ENCODE peak calls at places on chromosome 22, in seven cellular contexts. Z is K562, J is A549, M is HepG2, O is H1, V is IMR-90, R is GM12878. I is an unnamed sample.

GRCh38 chr22:34709641-34710040 is 356.3 kb upstream of the ISX start:
- DNase-seq in J (no peak), M (no peak), R (no peak), Z (no peak), V (no peak), O (no peak), I (no peak)

GRCh38 chr22:21067075-21067900 is 21.5 kb downstream of the LRRC74B start:
- DNase-seq in O (no peak), Z (no peak), J (no peak), V (no peak), M (no peak), R (no peak), I (no peak)

GRCh38 chr22:50417544-50417943 is 57.3 kb downstream of the SBF1 start:
- DNase-seq in Z (no peak), J (no peak), V (peak; percentile 15), O (no peak), M (no peak), R (no peak), I (no peak)

GRCh38 chr22:32518848-32519247 is 44.2 kb downstream of the FBXO7 start:
- DNase-seq in J (peak; percentile 25), V (no peak), Z (peak; percentile 25), O (no peak), M (no peak), R (no peak), I (peak; percentile 15)

GRCh38 chr22:30250713-30251267 is 4.2 kb upstream of the LIF start:
- DNase-seq in J (peak; percentile 75), V (peak; percentile 86), M (no peak), Z (no peak), O (no peak), R (no peak), I (no peak)

GRCh38 chr22:26416670-26417270 is 12.3 kb upstream of the ASPHD2 start:
- DNase-seq in Z (no peak), O (peak; percentile 54), M (no peak), J (no peak), V (peak; percentile 73), R (no peak), I (no peak)

GRCh38 chr22:37228106-37229011 is 15.7 kb downstream of the RAC2 start:
- DNase-seq in M (no peak), V (peak; percentile 27), J (no peak), R (no peak), Z (no peak), O (no peak), I (peak; percentile 37)

GRCh38 chr22:27347951-27348350 is 453.6 kb downstream of the MN1 start:
- DNase-seq in Z (no peak), O (no peak), M (no peak), J (no peak), R (no peak), V (no peak), I (no peak)

GRCh38 chr22:24483966-24484545 is 11.1 kb upstream of the UPB1 start:
- DNase-seq in M (no peak), R (no peak), V (peak; percentile 13), O (no peak), Z (no peak), J (no peak), I (no peak)

GRCh38 chr22:48589901-48590300 is 1237.8 kb downstream of the BRD1 start:
- DNase-seq in M (no peak), R (no peak), Z (no peak), V (no peak), O (no peak), J (no peak), I (no peak)

GRCh38 chr22:20155330-20156041 is 4.6 kb upstream of the CCDC188 start:
- DNase-seq in V (no peak), O (no peak), Z (peak; percentile 80), J (no peak), R (no peak), M (peak; percentile 19), I (no peak)

GRCh38 chr22:47049078-47049609 is 286.7 kb downstream of the TBC1D22A start:
- DNase-seq in O (no peak), V (no peak), J (no peak), Z (no peak), R (no peak), M (no peak), I (no peak)

GRCh38 chr22:33923660-33924246 is 3.5 kb upstream of the LARGE1 start:
- DNase-seq in O (peak; percentile 76), R (no peak), Z (peak; percentile 28), J (peak; percentile 74), V (peak; percentile 74), M (peak; percentile 67), I (peak; percentile 27)

GRCh38 chr22:50061141-50061823 is 3.2 kb upstream of the TTLL8 start:
- DNase-seq in V (no peak), J (no peak), R (no peak), Z (no peak), O (no peak), M (no peak), I (no peak)

GRCh38 chr22:19745155-19746133 is 15.1 kb upstream of the TBX1 start:
- DNase-seq in Z (peak; percentile 56), O (no peak), R (no peak), V (no peak), J (no peak), M (no peak), I (no peak)

GRCh38 chr22:27874185-27874584 is 44.9 kb downstream of the PITPNB start:
- DNase-seq in M (no peak), Z (no peak), O (no peak), V (no peak), J (no peak), R (no peak), I (no peak)

GRCh38 chr22:36702832-36703210 is 731 bp downstream of the CACNG2 start:
- DNase-seq in V (no peak), O (no peak), M (no peak), J (no peak), R (no peak), Z (no peak), I (no peak)

GRCh38 chr22:36208162-36208765 is 6.7 kb upstream of the APOL4 start:
- DNase-seq in V (no peak), R (no peak), O (no peak), Z (no peak), J (no peak), M (no peak), I (no peak)

GRCh38 chr22:41576877-41577276 is 12.8 kb downstream of the PMM1 start:
- DNase-seq in Z (peak; percentile 62), V (peak; percentile 52), J (peak; percentile 72), O (peak; percentile 85), M (peak; percentile 82), R (no peak), I (peak; percentile 35)

GRCh38 chr22:40593460-40594273 is 42.9 kb downstream of the MRTFA start:
- DNase-seq in Z (no peak), R (peak; percentile 68), V (no peak), M (peak; percentile 25), J (no peak), O (no peak), I (no peak)

GRCh38 chr22:31345331-31346254 is 553 bp downstream of the PATZ1 start:
- DNase-seq in Z (peak; percentile 92), J (peak; percentile 79), M (peak; percentile 70), V (peak; percentile 83), R (peak; percentile 39), O (peak; percentile 91), I (peak; percentile 68)

GRCh38 chr22:22384267-22384666 is 124.3 kb downstream of the ZNF280B start:
- DNase-seq in J (no peak), R (no peak), Z (no peak), V (no peak), M (no peak), O (no peak), I (no peak)

GRCh38 chr22:22378446-22379415 is 129.8 kb downstream of the ZNF280B start:
- DNase-seq in J (no peak), M (no peak), O (no peak), Z (peak; percentile 45), R (no peak), V (no peak), I (no peak)

GRCh38 chr22:22377335-22377734 is 131.2 kb downstream of the ZNF280B start:
- DNase-seq in O (no peak), V (no peak), M (no peak), J (no peak), Z (peak; percentile 33), R (no peak), I (no peak)

GRCh38 chr22:22376352-22376706 is 131.7 kb downstream of the VPREB1 start:
- DNase-seq in V (no peak), Z (no peak), M (no peak), R (no peak), O (no peak), J (no peak), I (no peak)

GRCh38 chr22:22380098-22381030 is 128.2 kb downstream of the ZNF280B start:
- DNase-seq in J (no peak), O (peak; percentile 82), V (no peak), R (no peak), Z (peak; percentile 88), M (no peak), I (no peak)
- H3K4me2 ChIP-seq in J (no peak overlapping the region), O (no peak overlapping the region), V (no peak overlapping the region), R (no peak overlapping the region), Z (no peak overlapping the region), M (no peak overlapping the region), I (no peak overlapping the region)

GRCh38 chr22:29044657-29045176 is 16.9 kb downstream of the C22orf31 start:
- DNase-seq in V (peak; percentile 87), O (no peak), J (no peak), R (no peak), M (peak; percentile 51), Z (no peak), I (no peak)
- H3K4me3 ChIP-seq in V (no peak overlapping the region), O (no peak overlapping the region), J (peak overlapping the region; percentile 17), R (no peak overlapping the region), M (no peak overlapping the region), Z (no peak overlapping the region), I (no peak overlapping the region)

DNA sequence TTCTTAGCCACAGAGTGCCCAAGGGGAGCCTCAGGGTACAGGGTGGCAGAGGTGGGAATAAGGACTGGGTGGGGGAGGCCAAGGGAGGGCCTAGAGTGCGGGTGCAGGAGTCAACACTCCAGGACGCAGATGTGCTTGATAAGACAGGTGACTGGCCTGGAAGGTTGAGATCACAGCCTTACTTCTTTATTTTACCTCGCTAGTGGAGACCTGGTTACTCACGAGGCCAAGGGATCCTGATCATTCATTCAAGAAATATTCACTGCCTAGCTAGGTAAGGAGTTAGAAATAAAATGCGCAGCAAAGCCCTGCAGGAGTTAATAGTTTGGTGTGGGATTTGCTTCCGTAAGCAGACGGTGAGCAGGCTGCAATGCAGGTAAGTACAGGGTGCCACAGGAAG is 13.2 kb upstream of the PEX26 start:
- DNase-seq in Z (no peak), M (no peak), J (no peak), O (no peak), R (no peak), V (no peak), I (no peak)
- TF ChIP-seq CEBPB in Z (no peak), M (no peak), J (no peak), O (no peak), R (no peak), V (no peak), I (no peak)

DNA sequence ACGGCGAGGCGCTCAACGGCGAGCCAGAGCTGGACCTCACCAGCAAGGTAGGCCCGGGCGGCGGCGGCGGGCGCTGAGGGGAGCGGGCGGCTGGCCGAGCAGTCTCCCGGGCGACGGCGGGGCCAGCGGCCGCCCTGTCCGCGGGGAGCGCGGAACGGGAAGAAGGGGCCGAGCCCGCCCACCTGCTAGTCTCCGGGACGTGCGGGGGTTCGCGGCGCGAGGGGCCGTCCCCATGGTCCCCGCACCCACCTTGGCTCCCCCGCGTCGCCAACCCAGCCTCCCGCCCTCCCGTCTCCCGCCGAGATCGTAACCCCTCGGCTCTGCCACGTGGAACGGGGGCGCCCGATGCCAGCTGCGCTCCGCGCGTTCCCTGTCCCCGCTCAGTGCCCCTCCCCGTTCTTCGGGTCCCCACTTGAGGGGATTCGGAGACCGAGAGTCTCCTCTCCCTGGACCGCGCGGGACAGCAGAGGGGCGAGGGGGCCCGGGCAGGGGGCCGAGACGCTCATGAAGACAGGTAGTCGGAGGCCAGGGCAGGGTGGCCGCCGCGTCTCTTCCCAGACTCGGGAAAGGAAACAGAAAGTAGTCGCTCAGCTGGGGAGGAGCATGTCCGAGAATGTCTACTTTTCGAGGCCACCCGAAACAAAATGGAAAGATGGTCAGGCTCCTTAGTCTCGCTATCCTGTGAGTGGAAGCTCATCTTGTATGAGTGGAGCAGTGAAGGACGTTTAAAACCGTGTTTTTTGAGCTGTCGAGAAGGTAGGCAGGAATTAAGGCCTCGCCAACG is 549 bp downstream of the GTPBP1 start:
- DNase-seq in M (no peak), Z (peak; percentile 69), J (no peak), O (peak; percentile 57), V (peak; percentile 27), R (no peak), I (no peak)
- H3K4me2 ChIP-seq in M (peak overlapping the region; percentile 87), Z (peak overlapping the region; percentile 91), J (peak overlapping the region; percentile 93), O (peak overlapping the region; percentile 88), V (peak overlapping the region; percentile 92), R (peak overlapping the region; percentile 60), I (peak overlapping the region; percentile 88)

I was measured in HCT116.